ENCODE peak calls at places on chromosomes 11 and 22, in ten cellular contexts. W is lower leg skin, A is fibroblast of lung, O is heart right ventricle, D is cardiac muscle cell, G is cardiac fibroblast, K is AG09319, C is neural crest cell, E is WTC11, R is HFF-Myc. L is an unnamed sample.
A peak's percentile ranks its signal among the peaks of the same experiment; 100 is the strongest.

GRCh38 chr22:49193348-49193747 is 634.3 kb downstream of the BRD1 start:
- DNase-seq in W (no peak), A (no peak), O (peak; percentile 43), D (no peak), G (no peak), K (no peak), C (no peak), E (no peak), R (no peak), L (no peak)

GRCh38 chr11:64334764-64335741 is 5.0 kb upstream of the CCDC88B start:
- DNase-seq in W (no peak), A (peak; percentile 97), O (no peak), D (peak; percentile 73), G (peak; percentile 95), K (peak; percentile 69), C (no peak), E (no peak), R (peak; percentile 65), L (peak; percentile 87)

GRCh38 chr11:13297917-13298356 is 20.3 kb downstream of the BMAL1 start:
- DNase-seq in W (no peak), A (no peak), O (no peak), D (no peak), G (peak; percentile 33), K (no peak), C (no peak), E (no peak), R (no peak), L (no peak)

GRCh38 chr22:35597692-35598395 is 19.3 kb downstream of the MB start:
- DNase-seq in W (no peak), A (no peak), O (peak; percentile 55), D (peak; percentile 81), G (no peak), K (no peak), C (no peak), E (no peak), R (no peak), L (no peak)

GRCh38 chr11:46894506-46894905 is 23.8 kb downstream of the LRP4 start:
- DNase-seq in W (no peak), A (no peak), O (no peak), D (no peak), G (no peak), K (no peak), C (no peak), E (no peak), R (no peak), L (no peak)

GRCh38 chr11:14144905-14145304 is 182.4 kb downstream of the SPON1 start:
- DNase-seq in W (no peak), A (no peak), O (no peak), D (no peak), G (no peak), K (no peak), C (no peak), E (no peak), R (no peak), L (no peak)

GRCh38 chr11:106695506-106695905 is 322.8 kb downstream of the GUCY1A2 start:
- DNase-seq in W (no peak), A (peak; percentile 88), O (no peak), D (no peak), G (peak; percentile 86), K (no peak), C (no peak), E (no peak), R (no peak), L (no peak)

GRCh38 chr22:30435674-30436126 is 10.1 kb downstream of the MTFP1 start:
- DNase-seq in W (peak; percentile 89), A (no peak), O (no peak), D (no peak), G (no peak), K (no peak), C (no peak), E (no peak), R (no peak), L (no peak)

GRCh38 chr11:60924110-60924905 is at the start of gene TMEM132A:
- DNase-seq in W (peak; percentile 93), A (peak; percentile 73), O (peak; percentile 75), D (peak; percentile 87), G (peak; percentile 64), K (no peak), C (peak; percentile 69), E (peak; percentile 85), R (peak; percentile 29), L (peak; percentile 90)

GRCh38 chr11:60087239-60087638 is 1.2 kb upstream of the MS4A2 start:
- DNase-seq in W (no peak), A (no peak), O (no peak), D (no peak), G (no peak), K (no peak), C (no peak), E (no peak), R (no peak), L (no peak)

GRCh38 chr22:44575344-44576268 is 77.6 kb upstream of the RTL6 start:
- DNase-seq in W (peak; percentile 70), A (no peak), O (no peak), D (no peak), G (no peak), K (no peak), C (no peak), E (no peak), R (no peak), L (no peak)

GRCh38 chr11:79437981-79438630 is 2.7 kb downstream of the TENM4 start:
- DNase-seq in W (peak; percentile 84), A (peak; percentile 70), O (no peak), D (peak; percentile 27), G (peak; percentile 72), K (no peak), C (peak; percentile 8), E (peak; percentile 40), R (no peak), L (peak; percentile 41)

GRCh38 chr22:45638834-45639746 is 32.5 kb upstream of the ATXN10 start:
- DNase-seq in W (peak; percentile 95), A (peak; percentile 60), O (peak; percentile 50), D (no peak), G (peak; percentile 78), K (peak; percentile 22), C (no peak), E (no peak), R (no peak), L (no peak)

GRCh38 chr11:78740175-78741161 is 165.8 kb upstream of the NARS2 start:
- DNase-seq in W (no peak), A (no peak), O (peak; percentile 33), D (peak; percentile 6), G (no peak), K (no peak), C (no peak), E (no peak), R (no peak), L (no peak)

GRCh38 chr11:108322666-108323065 is 99.8 kb downstream of the ATM start:
- DNase-seq in W (no peak), A (no peak), O (no peak), D (no peak), G (no peak), K (no peak), C (no peak), E (no peak), R (no peak), L (no peak)

GRCh38 chr22:29016067-29016938 is 45.3 kb downstream of the C22orf31 start:
- DNase-seq in W (no peak), A (no peak), O (no peak), D (no peak), G (no peak), K (no peak), C (no peak), E (no peak), R (no peak), L (no peak)

DNA sequence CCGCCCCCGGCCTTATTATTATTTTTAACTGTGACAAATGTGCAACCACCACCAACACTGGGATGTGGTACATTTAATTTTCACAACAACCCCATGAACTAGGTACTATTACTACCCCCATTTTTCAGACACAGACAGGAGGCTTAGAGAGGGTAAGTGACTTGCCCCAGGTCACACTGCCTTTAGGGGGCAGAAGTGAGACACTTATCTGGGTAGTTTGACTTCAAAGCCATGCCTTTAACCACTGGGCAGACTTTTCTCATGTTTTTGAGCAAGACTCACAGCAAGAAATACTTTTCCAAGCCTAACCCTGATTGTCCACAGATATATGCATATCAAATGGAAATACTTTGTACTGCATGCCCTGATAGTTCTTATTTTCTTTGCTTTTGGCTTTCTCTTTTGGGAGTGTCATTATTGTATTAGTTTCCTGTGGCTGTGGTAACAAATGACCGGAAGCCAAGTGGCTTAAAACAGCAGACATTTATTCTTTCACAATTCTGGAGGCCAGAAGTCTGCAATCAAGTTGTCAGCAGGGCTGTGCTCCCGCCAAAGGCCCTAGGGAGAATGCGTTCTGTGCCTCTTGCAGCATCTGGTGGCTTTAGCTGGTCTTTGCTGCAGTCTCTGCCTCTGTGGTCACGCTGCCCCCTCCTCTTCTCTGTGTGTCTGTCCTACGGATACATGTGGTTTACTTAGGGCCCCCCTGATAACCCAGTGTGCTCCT is 110.8 kb downstream of the GRIK4 start:
- DNase-seq in W (no peak), A (peak; percentile 22), O (no peak), D (no peak), G (peak; percentile 3), K (no peak), C (no peak), E (peak; percentile 46), R (no peak), L (peak; percentile 54)
- TF ChIP-seq CTCF in W (no peak), A (peak; percentile 12), O (no peak), D (peak; percentile 17), G (no peak), K (no peak), C (peak; percentile 31), E (peak; percentile 50), R (peak; percentile 35), L (peak; percentile 52)

GRCh38 chr11:115215694-115216615 is 288.3 kb downstream of the CADM1 start:
- DNase-seq in W (no peak), A (no peak), O (no peak), D (no peak), G (peak; percentile 7), K (no peak), C (no peak), E (peak; percentile 25), R (no peak), L (peak; percentile 25)
- TF ChIP-seq CTCF in W (no peak), A (peak; percentile 44), O (peak; percentile 6), D (no peak), G (peak; percentile 34), K (no peak), C (peak; percentile 63), E (peak; percentile 15), R (peak; percentile 41), L (peak; percentile 18)

GRCh38 chr11:35039076-35039475 is 99.9 kb upstream of the CD44 start:
- DNase-seq in W (no peak), A (no peak), O (no peak), D (no peak), G (no peak), K (no peak), C (no peak), E (no peak), R (no peak), L (no peak)
- TF ChIP-seq CTCF in W (no peak), A (no peak), O (no peak), D (no peak), G (no peak), K (no peak), C (no peak), E (no peak), R (no peak), L (no peak)

DNA sequence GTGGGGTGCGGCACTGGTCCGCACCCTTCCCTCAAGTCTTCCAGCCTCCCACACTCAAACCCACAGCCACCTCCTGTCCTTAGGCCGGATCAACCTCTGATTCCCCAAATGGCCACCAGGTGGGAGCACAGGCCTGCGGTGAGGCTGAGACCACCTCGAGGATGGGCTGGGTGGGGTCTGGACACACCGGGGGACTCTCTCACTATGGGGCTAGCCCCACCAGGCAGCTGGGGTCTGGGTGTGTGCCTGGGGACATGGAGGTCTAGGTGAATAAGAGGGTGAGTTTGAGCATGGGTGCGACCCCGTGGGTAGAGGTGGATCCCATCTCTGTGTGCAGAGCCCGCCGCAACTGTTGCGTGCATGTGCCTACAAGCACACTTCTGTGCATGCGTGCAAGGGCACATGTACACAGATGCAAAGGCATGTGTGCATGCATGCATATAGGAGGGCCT is 32.6 kb downstream of the MYO18B start:
- DNase-seq in W (no peak), A (no peak), O (no peak), D (no peak), G (no peak), K (no peak), C (peak; percentile 61), E (peak; percentile 80), R (no peak), L (peak; percentile 86)
- TF ChIP-seq CTCF in W (no peak), A (peak; percentile 41), O (peak; percentile 34), D (peak; percentile 53), G (peak; percentile 62), K (peak; percentile 36), C (peak; percentile 69), E (peak; percentile 83), R (peak; percentile 65), L (peak; percentile 90)